ENCODE peak calls at places on chromosomes 12 and 14, in five cellular contexts. M is cardiac muscle cell, X is right lobe of liver, R is colonic mucosa, K is A549. N is an unnamed sample. For H3K4me1, the result is how much of the 10 kb centered on the place peaks cover.

GRCh38 chr12:11823043-11823442 is 173.6 kb downstream of the ETV6 start:
- DNase-seq in R (no peak), M (peak), K (no peak), X (no peak), N (no peak)

GRCh38 chr12:101299346-101299745 is 19.4 kb downstream of the UTP20 start:
- DNase-seq in M (peak), R (no peak), K (no peak), X (no peak), N (no peak)

GRCh38 chr12:12561305-12562015 is 1.2 kb downstream of the DUSP16 start:
- DNase-seq in K (peak), M (peak), R (peak), X (peak), N (peak)

GRCh38 chr12:56080556-56081138 is 682 bp downstream of the ERBB3 start:
- DNase-seq in R (peak), X (peak), K (peak), M (no peak), N (no peak)

GRCh38 chr14:90755661-90756304 is 60.4 kb downstream of the TTC7B start:
- DNase-seq in X (no peak), K (no peak), R (no peak), M (no peak), N (peak)

GRCh38 chr14:104145826-104146642 is 7.6 kb downstream of the KIF26A start:
- DNase-seq in X (peak), M (no peak), K (no peak), R (no peak), N (no peak)

GRCh38 chr12:12527820-12528296 is 34.8 kb downstream of the DUSP16 start:
- DNase-seq in M (no peak), X (no peak), R (no peak), K (no peak), N (no peak)

GRCh38 chr14:53183611-53184010 is 30.5 kb upstream of the DDHD1 start:
- DNase-seq in M (peak), K (no peak), R (no peak), X (no peak), N (peak)

GRCh38 chr12:101243616-101244015 is 33.6 kb upstream of the SLC5A8 start:
- DNase-seq in K (no peak), R (no peak), M (no peak), X (no peak), N (no peak)

GRCh38 chr12:57444744-57445143 is 10.2 kb downstream of the INHBC start:
- DNase-seq in M (no peak), X (no peak), K (no peak), R (no peak), N (peak)

GRCh38 chr14:94278732-94279131 is 14.3 kb downstream of the SERPINA10 start:
- DNase-seq in X (no peak), R (no peak), M (no peak), K (no peak), N (no peak)

GRCh38 chr12:107337354-107338095 is 244.2 kb upstream of the CRY1 start:
- DNase-seq in K (peak), X (no peak), M (no peak), R (no peak), N (no peak)

GRCh38 chr14:32201816-32202467 is at the start of gene RNU6-7:
- DNase-seq in X (peak), K (peak), R (peak), M (peak), N (no peak)

GRCh38 chr12:2769866-2770533 is 24.8 kb upstream of the FKBP4 start:
- DNase-seq in M (no peak), K (no peak), X (no peak), R (peak), N (no peak)

GRCh38 chr14:90454041-90455000 is 57.5 kb downstream of the CALM1 start:
- DNase-seq in K (peak), M (peak), R (peak), X (peak), N (peak)

GRCh38 chr12:4269279-4269991 is 4.1 kb upstream of the CCND2 start:
- DNase-seq in R (peak), K (no peak), X (peak), M (peak), N (no peak)

GRCh38 chr12:80958162-80958561 is 20.4 kb upstream of the LIN7A start:
- DNase-seq in R (no peak), K (no peak), M (no peak), X (no peak), N (no peak)

GRCh38 chr12:88842314-88842713 is 262.0 kb upstream of the KITLG start:
- DNase-seq in X (no peak), R (no peak), K (no peak), M (no peak), N (no peak)

GRCh38 chr12:76247026-76247688 is 101.1 kb downstream of the BBS10 start:
- DNase-seq in M (peak), R (no peak), K (no peak), X (no peak), N (no peak)

GRCh38 chr12:123948401-123949117 is 24.1 kb downstream of the CCDC92 start:
- DNase-seq in K (no peak), M (no peak), X (no peak), R (no peak), N (no peak)

GRCh38 chr14:76432967-76433752 is 57.2 kb downstream of the ESRRB start:
- DNase-seq in M (no peak), K (no peak), X (no peak), R (no peak), N (no peak)

GRCh38 chr12:71685961-71686657 is at the start of gene TMEM19:
- DNase-seq in X (peak), K (peak), R (peak), M (peak), N (peak)

GRCh38 chr12:124390442-124391116 is 95.7 kb downstream of the RFLNA start:
- DNase-seq in K (peak), M (peak), X (peak), R (peak), N (peak)

GRCh38 chr14:60323199-60323891 is 74.3 kb downstream of the PPM1A start:
- DNase-seq in M (no peak), R (no peak), X (no peak), K (no peak), N (no peak)

GRCh38 chr12:58503731-58504520 is 416.4 kb downstream of the LRIG3 start:
- DNase-seq in K (peak), R (no peak), M (peak), X (no peak), N (no peak)

GRCh38 chr14:65478596-65478995 is 66.1 kb downstream of the FUT8 start:
- DNase-seq in M (peak), K (peak), X (no peak), R (no peak), N (peak)

GRCh38 chr12:123113038-123113437 is 37.9 kb downstream of the PITPNM2 start:
- DNase-seq in X (no peak), K (no peak), M (no peak), R (no peak), N (no peak)

GRCh38 chr14:97218713-97219355 is 421.7 kb downstream of the VRK1 start:
- DNase-seq in M (no peak), K (peak), R (no peak), X (no peak), N (no peak)

GRCh38 chr12:120750806-120751205 is 25.2 kb downstream of the ACADS start:
- DNase-seq in X (no peak), R (no peak), M (no peak), K (no peak), N (no peak)

GRCh38 chr14:60723218-60724079 is 702 bp downstream of the SIX4 start:
- DNase-seq in X (peak), M (peak), R (peak), K (peak), N (peak)

GRCh38 chr12:62434504-62435336 is 31.9 kb upstream of the MON2 start:
- DNase-seq in X (peak), M (no peak), R (no peak), K (no peak), N (no peak)

GRCh38 chr14:49865431-49865859 is 12.9 kb upstream of the NEMF start:
- DNase-seq in K (peak), R (peak), M (peak), X (peak), N (peak)

GRCh38 chr14:56787530-56787929 is 22.7 kb downstream of the OTX2 start:
- DNase-seq in M (no peak), X (no peak), K (no peak), R (no peak), N (no peak)

GRCh38 chr14:105168496-105168978 is at the start of gene JAG2:
- DNase-seq in K (peak), M (peak), R (peak), X (peak), N (peak)

GRCh38 chr14:76430017-76430416 is 54.1 kb downstream of the ESRRB start:
- DNase-seq in M (no peak), R (no peak), X (no peak), K (no peak), N (no peak)

GRCh38 chr14:68417007-68417659 is 375.7 kb downstream of the ZFP36L1 start:
- DNase-seq in X (no peak), K (no peak), M (no peak), R (no peak), N (no peak)
- H3K4me3 ChIP-seq in X (no peak), K (no peak), M (no peak), R (no peak), N (no peak)

GRCh38 chr12:67091204-67091603 is 178.0 kb upstream of the CAND1 start:
- DNase-seq in M (no peak), R (no peak), X (no peak), K (no peak), N (no peak)
- H3K27ac ChIP-seq in M (no peak), R (no peak), X (no peak), K (no peak), N (no peak)

GRCh38 chr14:55604467-55604866 is 24.5 kb downstream of the KTN1 start:
- DNase-seq in M (no peak), X (no peak), K (no peak), R (no peak), N (no peak)

GRCh38 chr14:55605793-55606192 is 25.8 kb downstream of the KTN1 start:
- DNase-seq in R (no peak), M (no peak), K (peak), X (no peak), N (no peak)

GRCh38 chr14:55604900-55605418 is 25.0 kb downstream of the KTN1 start:
- DNase-seq in K (no peak), M (no peak), R (no peak), X (no peak), N (no peak)

GRCh38 chr14:55609681-55610080 is 29.7 kb downstream of the KTN1 start:
- DNase-seq in R (no peak), X (no peak), K (no peak), M (peak), N (no peak)

DNA sequence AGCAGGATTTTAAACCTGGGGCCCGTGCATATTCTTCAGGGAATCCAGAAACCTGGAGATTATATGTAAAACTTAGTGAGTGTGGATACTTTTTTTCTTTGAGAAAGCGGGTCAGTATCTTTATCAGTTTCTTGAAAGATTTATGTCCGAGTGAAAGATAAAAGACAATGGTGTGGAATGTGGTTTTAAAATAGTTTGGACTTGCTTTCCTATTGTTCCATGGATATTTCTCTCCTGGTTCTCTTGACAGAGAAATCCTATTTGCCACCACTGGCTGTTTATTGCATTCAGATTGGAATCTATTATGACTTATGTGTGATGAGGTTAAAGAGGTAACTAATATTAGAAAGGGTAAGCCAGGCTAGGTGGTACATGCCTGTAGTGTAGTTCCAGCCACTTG is 27.4 kb downstream of the KTN1 start:
- DNase-seq in M (no peak), K (no peak), R (no peak), X (no peak), N (no peak)
- H3K4me1 ChIP-seq in M (half or more), K (half or more), R (under half), X (under half), N (half or more)

GRCh38 chr12:97575792-97576191 is 113.2 kb downstream of the RMST start:
- DNase-seq in X (no peak), K (no peak), M (no peak), R (no peak), N (no peak)
- H3K4me3 ChIP-seq in X (no peak), K (no peak), M (no peak), R (no peak), N (no peak)

DNA sequence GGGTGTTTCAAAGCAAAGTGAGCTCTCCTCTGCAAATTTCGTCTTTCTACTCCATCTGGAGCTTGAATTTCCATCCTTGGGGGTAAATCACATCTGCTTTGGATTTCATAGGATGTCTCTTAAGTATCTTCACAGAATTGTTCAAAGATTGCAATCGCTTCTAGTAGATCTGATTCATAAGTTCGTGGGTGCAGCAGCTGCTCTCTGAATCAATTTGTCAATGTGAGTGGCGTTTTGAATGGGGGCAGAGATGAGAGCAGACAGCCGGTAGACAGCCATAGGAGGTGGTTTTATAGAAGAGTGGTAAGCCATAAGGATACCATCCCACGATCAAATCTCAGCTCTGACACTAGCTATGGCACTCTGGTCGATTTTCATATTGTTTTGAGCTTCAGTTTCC is 146.0 kb upstream of the RPH3A start:
- DNase-seq in K (no peak), X (no peak), M (no peak), R (no peak), N (no peak)
- H3K27ac ChIP-seq in K (no peak), X (no peak), M (no peak), R (no peak), N (no peak)

DNA sequence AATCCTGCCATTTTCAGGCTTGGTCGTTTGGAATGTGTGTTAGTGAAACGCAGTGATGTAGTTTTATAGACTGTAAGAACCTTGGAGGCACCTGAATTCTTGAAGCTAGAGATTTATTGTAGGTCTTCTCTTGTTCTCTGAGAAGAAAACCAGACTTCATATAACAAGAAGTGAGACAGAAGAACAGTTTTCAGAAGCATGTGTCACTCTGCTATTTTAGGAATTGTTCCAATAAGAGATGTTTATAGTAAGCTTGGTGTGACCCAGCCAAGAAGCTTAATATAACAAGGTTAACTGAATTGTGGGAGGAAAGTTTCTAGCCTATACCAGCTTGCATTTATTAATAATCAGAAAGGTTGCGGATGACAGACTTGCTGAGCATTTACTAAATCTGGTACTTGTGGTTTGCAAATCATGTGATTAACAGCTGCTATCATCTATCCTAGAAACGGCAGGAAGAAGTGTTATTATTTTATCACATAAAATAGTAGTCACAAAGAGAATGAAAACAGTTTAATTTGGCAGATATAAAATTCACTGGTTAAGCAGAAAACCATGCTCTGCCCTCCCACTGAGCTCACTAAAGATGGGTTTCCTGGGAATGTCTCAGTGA is 49.2 kb upstream of the BCAT1 start:
- DNase-seq in M (peak), R (no peak), X (no peak), K (no peak), N (no peak)
- H3K4me1 ChIP-seq in M (under half), R (under half), X (under half), K (under half), N (under half)

DNA sequence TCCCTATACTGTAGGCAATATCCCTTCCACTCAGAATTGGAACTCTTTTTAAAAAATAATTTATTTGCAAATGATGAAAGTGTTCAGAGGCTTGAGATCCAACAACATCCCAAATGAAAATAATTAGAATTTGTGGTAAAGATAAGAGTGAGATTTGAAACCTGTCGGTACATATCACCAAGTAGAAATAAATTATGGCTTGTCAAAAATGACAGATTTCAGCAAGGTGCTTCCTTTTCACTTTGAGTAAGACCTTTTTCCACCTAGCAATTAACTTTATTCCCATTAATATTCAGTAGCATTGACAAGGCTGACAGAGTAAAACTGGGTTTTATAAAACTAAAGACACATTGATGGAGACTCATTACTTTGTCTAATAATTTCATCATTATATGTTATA is 107.7 kb upstream of the PRKD1 start:
- DNase-seq in K (no peak), X (no peak), M (no peak), R (no peak), N (no peak)
- H3K4me3 ChIP-seq in K (no peak), X (no peak), M (no peak), R (no peak), N (no peak)

GRCh38 chr12:29754235-29755189 is 29.2 kb downstream of the TMTC1 start:
- DNase-seq in X (no peak), K (no peak), M (peak), R (no peak), N (no peak)
- H3K27ac ChIP-seq in X (no peak), K (no peak), M (no peak), R (no peak), N (no peak)

DNA sequence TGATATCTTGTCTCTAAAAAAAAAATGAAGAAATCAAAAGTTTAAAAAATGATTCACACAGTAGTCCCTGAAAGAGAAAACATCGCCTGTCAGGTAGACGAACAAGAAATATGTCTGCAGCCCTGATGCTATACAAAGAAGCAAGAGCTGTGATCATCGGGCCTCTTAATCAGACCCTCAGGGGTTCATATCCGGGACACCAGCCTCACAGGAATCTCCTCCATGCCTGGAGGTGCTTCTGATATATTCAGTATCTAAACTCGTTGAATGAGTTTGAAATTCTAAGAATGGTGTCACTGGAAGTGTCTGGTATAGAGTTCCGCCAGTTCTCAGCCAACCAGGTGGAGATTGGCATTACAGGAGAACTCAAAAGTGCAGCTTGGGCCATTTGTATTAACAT is 64.7 kb downstream of the KSR2 start:
- DNase-seq in R (no peak), K (no peak), X (no peak), M (no peak), N (no peak)
- H3K4me1 ChIP-seq in R (under half), K (under half), X (under half), M (under half), N (under half)

N was measured in SJSA1.